ENCODE peak calls at places on chromosomes 6 and 20, in five cellular contexts. One of them, this sample, is unnamed. For H3K79me2, the result is how much of the 10 kb centered on the place peaks cover.

GRCh38 chr20:12976720-12977633 is 31.8 kb upstream of the SPTLC3 start:
- DNase-seq in mammary epithelial cell: no peak
- DNase-seq in K562: no peak
- DNase-seq in HepG2: peak
- DNase-seq in HCT116: no peak
- DNase-seq in this sample: no peak

GRCh38 chr20:36309643-36310042 is 3.5 kb downstream of the DLGAP4 start:
- DNase-seq in HepG2: no peak
- DNase-seq in mammary epithelial cell: no peak
- DNase-seq in HCT116: no peak
- DNase-seq in K562: no peak
- DNase-seq in this sample: no peak

GRCh38 chr20:51529027-51529749 is 13.3 kb downstream of the NFATC2 start:
- DNase-seq in HepG2: no peak
- DNase-seq in K562: peak
- DNase-seq in mammary epithelial cell: no peak
- DNase-seq in HCT116: no peak
- DNase-seq in this sample: peak

GRCh38 chr20:25139061-25139705 is 56.3 kb upstream of the ENTPD6 start:
- DNase-seq in HCT116: peak
- DNase-seq in HepG2: peak
- DNase-seq in mammary epithelial cell: no peak
- DNase-seq in K562: no peak
- DNase-seq in this sample: no peak

GRCh38 chr20:3238616-3239025 is 369 bp downstream of the SLC4A11 start:
- DNase-seq in mammary epithelial cell: peak
- DNase-seq in HepG2: no peak
- DNase-seq in HCT116: no peak
- DNase-seq in K562: peak
- DNase-seq in this sample: peak

GRCh38 chr20:38200646-38201045 is 35.6 kb upstream of the TGM2 start:
- DNase-seq in HepG2: no peak
- DNase-seq in K562: no peak
- DNase-seq in HCT116: no peak
- DNase-seq in mammary epithelial cell: no peak
- DNase-seq in this sample: peak

GRCh38 chr6:105137388-105137787 is 42.4 kb downstream of the POPDC3 start:
- DNase-seq in HepG2: no peak
- DNase-seq in HCT116: no peak
- DNase-seq in mammary epithelial cell: peak
- DNase-seq in K562: no peak
- DNase-seq in this sample: peak

GRCh38 chr20:25600632-25601031 is 15.3 kb upstream of the NINL start:
- DNase-seq in mammary epithelial cell: no peak
- DNase-seq in K562: no peak
- DNase-seq in HCT116: no peak
- DNase-seq in HepG2: peak
- DNase-seq in this sample: peak

GRCh38 chr6:105873256-105873704 is 212.9 kb upstream of the PRDM1 start:
- DNase-seq in mammary epithelial cell: no peak
- DNase-seq in HepG2: no peak
- DNase-seq in HCT116: no peak
- DNase-seq in K562: no peak
- DNase-seq in this sample: no peak

GRCh38 chr20:12113468-12114371 is 196.0 kb downstream of the BTBD3 start:
- DNase-seq in HCT116: no peak
- DNase-seq in K562: no peak
- DNase-seq in HepG2: no peak
- DNase-seq in mammary epithelial cell: peak
- DNase-seq in this sample: no peak

DNA sequence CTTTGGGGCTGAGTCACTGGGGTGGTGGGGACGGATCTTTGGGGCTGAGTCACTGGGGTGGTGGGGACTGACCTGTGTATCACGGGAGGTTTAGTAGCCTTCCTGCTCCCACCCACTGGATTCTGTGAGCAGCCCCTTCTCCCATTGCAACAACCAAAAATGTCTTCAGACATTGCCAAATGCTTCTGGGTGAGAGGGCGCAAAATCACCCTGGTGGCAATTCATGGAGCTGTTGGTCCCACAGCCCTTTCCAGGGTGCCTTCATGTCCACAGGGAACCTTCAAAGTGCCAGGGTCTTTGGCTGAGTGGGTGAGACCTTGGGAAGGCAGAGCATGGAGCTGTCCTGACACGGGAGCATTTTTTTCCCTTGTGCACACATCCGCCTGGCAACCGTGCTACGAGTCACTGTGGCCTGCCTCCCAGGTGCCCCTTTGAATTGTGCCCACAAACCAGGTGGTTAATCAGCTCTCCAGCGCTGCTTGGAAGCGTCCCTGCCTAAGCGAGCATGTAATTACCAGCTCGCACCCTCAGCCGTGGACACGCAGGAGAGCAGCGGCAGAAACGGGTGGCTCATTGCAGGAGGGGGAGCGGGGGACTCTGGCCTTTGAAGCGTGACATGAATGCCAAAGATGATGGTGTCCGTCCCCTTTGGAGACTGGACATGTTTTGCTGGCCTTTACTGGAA is 27.4 kb upstream of the APCDD1L start:
- DNase-seq in mammary epithelial cell: peak
- DNase-seq in HepG2: no peak
- DNase-seq in HCT116: peak
- DNase-seq in K562: peak
- DNase-seq in this sample: no peak
- H2AFZ ChIP-seq in mammary epithelial cell: no peak
- H2AFZ ChIP-seq in HepG2: no peak
- H2AFZ ChIP-seq in HCT116: no peak
- H2AFZ ChIP-seq in K562: peak
- H2AFZ ChIP-seq in this sample: no peak

GRCh38 chr20:2066461-2067122 is 35.0 kb upstream of the STK35 start:
- DNase-seq in K562: no peak
- DNase-seq in mammary epithelial cell: no peak
- DNase-seq in HepG2: peak
- DNase-seq in HCT116: no peak
- DNase-seq in this sample: no peak

GRCh38 chr20:2059411-2059810 is 42.2 kb upstream of the STK35 start:
- DNase-seq in K562: no peak
- DNase-seq in HCT116: no peak
- DNase-seq in HepG2: no peak
- DNase-seq in mammary epithelial cell: no peak
- DNase-seq in this sample: no peak

GRCh38 chr20:2065111-2065510 is 36.5 kb upstream of the STK35 start:
- DNase-seq in K562: no peak
- DNase-seq in mammary epithelial cell: peak
- DNase-seq in HepG2: no peak
- DNase-seq in HCT116: no peak
- DNase-seq in this sample: no peak
- H3K79me2 ChIP-seq in K562: under half
- H3K79me2 ChIP-seq in mammary epithelial cell: under half
- H3K79me2 ChIP-seq in HepG2: under half
- H3K79me2 ChIP-seq in HCT116: under half
- H3K79me2 ChIP-seq in this sample: under half

GRCh38 chr6:141492885-141493284 is 639.8 kb upstream of the GJE1 start:
- DNase-seq in mammary epithelial cell: no peak
- DNase-seq in HCT116: no peak
- DNase-seq in HepG2: no peak
- DNase-seq in K562: no peak
- DNase-seq in this sample: no peak

GRCh38 chr6:141488466-141488865 is 644.3 kb upstream of the GJE1 start:
- DNase-seq in K562: no peak
- DNase-seq in HCT116: no peak
- DNase-seq in mammary epithelial cell: no peak
- DNase-seq in HepG2: no peak
- DNase-seq in this sample: no peak

GRCh38 chr6:141486942-141487341 is 645.8 kb upstream of the GJE1 start:
- DNase-seq in HCT116: no peak
- DNase-seq in K562: no peak
- DNase-seq in mammary epithelial cell: no peak
- DNase-seq in HepG2: no peak
- DNase-seq in this sample: no peak

GRCh38 chr6:141490982-141491381 is 641.7 kb upstream of the GJE1 start:
- DNase-seq in HepG2: no peak
- DNase-seq in mammary epithelial cell: no peak
- DNase-seq in HCT116: no peak
- DNase-seq in K562: no peak
- DNase-seq in this sample: no peak

GRCh38 chr6:141491684-141492083 is 641.0 kb upstream of the GJE1 start:
- DNase-seq in HCT116: no peak
- DNase-seq in HepG2: no peak
- DNase-seq in mammary epithelial cell: no peak
- DNase-seq in K562: no peak
- DNase-seq in this sample: no peak
- H2AFZ ChIP-seq in HCT116: no peak
- H2AFZ ChIP-seq in HepG2: no peak
- H2AFZ ChIP-seq in mammary epithelial cell: no peak
- H2AFZ ChIP-seq in K562: no peak
- H2AFZ ChIP-seq in this sample: no peak

GRCh38 chr6:144397141-144397540 is 112.0 kb downstream of the UTRN start:
- DNase-seq in mammary epithelial cell: no peak
- DNase-seq in HCT116: no peak
- DNase-seq in K562: no peak
- DNase-seq in HepG2: no peak
- DNase-seq in this sample: no peak
- H3K79me2 ChIP-seq in mammary epithelial cell: under half
- H3K79me2 ChIP-seq in HCT116: under half
- H3K79me2 ChIP-seq in K562: under half
- H3K79me2 ChIP-seq in HepG2: half or more
- H3K79me2 ChIP-seq in this sample: half or more

GRCh38 chr6:40586800-40587201 is 363 bp downstream of the LRFN2 start:
- DNase-seq in mammary epithelial cell: no peak
- DNase-seq in HCT116: no peak
- DNase-seq in HepG2: no peak
- DNase-seq in K562: no peak
- DNase-seq in this sample: no peak
- H2AFZ ChIP-seq in mammary epithelial cell: no peak
- H2AFZ ChIP-seq in HCT116: no peak
- H2AFZ ChIP-seq in HepG2: no peak
- H2AFZ ChIP-seq in K562: no peak
- H2AFZ ChIP-seq in this sample: peak

GRCh38 chr6:52562915-52563314 is 13.9 kb downstream of the TRAM2 start:
- DNase-seq in K562: no peak
- DNase-seq in HepG2: no peak
- DNase-seq in HCT116: no peak
- DNase-seq in mammary epithelial cell: no peak
- DNase-seq in this sample: no peak
- H3K79me2 ChIP-seq in K562: under half
- H3K79me2 ChIP-seq in HepG2: half or more
- H3K79me2 ChIP-seq in HCT116: half or more
- H3K79me2 ChIP-seq in mammary epithelial cell: half or more
- H3K79me2 ChIP-seq in this sample: half or more

DNA sequence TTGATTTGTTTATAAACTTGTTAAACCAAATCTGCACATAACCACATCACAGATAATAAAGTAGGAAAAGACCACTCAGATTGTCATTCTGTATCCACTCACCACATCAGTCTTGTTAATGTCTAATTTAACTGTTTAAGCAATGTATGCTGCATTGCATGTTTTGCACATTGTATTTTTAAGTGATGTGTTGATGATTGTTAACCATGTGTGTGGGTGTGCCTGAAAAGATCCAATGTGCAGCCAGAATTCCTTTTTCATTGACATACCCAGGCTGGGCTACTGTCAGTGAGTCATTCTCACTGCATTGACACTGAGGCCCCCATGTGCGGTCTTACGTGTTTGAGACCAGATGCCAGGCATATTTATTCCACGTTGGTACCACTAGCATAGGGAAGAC is 167.3 kb downstream of the TRMT11 start:
- DNase-seq in HepG2: no peak
- DNase-seq in K562: no peak
- DNase-seq in HCT116: no peak
- DNase-seq in mammary epithelial cell: no peak
- DNase-seq in this sample: no peak
- H2AFZ ChIP-seq in HepG2: no peak
- H2AFZ ChIP-seq in K562: no peak
- H2AFZ ChIP-seq in HCT116: no peak
- H2AFZ ChIP-seq in mammary epithelial cell: no peak
- H2AFZ ChIP-seq in this sample: no peak

This sample was measured in osteoblast.